ENCODE peak calls at places on chromosome 11, in four cellular contexts. One of them, this sample, is unnamed.

GRCh38 chr11:108278546-108278945 is 55.7 kb downstream of the ATM start:
- DNase-seq in activated CD8-positive, alpha-beta memory T cell treated with anti-CD3 and anti-CD28 coated beads for 1 hour: no peak
- DNase-seq in activated naive CD8-positive, alpha-beta T cell treated with anti-CD3 and anti-CD28 coated beads, Interleukin-2, amount 50 U/mL, for 16 hours: no peak
- DNase-seq in H1: no peak
- DNase-seq in this sample: no peak

GRCh38 chr11:7347611-7348431 is 96.1 kb downstream of the SYT9 start:
- DNase-seq in activated naive CD8-positive, alpha-beta T cell treated with anti-CD3 and anti-CD28 coated beads, Interleukin-2, amount 50 U/mL, for 16 hours: no peak
- DNase-seq in H1: no peak
- DNase-seq in activated CD8-positive, alpha-beta memory T cell treated with anti-CD3 and anti-CD28 coated beads for 1 hour: no peak
- DNase-seq in this sample: no peak

GRCh38 chr11:69640995-69641581 is at the start of gene CCND1:
- DNase-seq in activated naive CD8-positive, alpha-beta T cell treated with anti-CD3 and anti-CD28 coated beads, Interleukin-2, amount 50 U/mL, for 16 hours: no peak
- DNase-seq in activated CD8-positive, alpha-beta memory T cell treated with anti-CD3 and anti-CD28 coated beads for 1 hour: no peak
- DNase-seq in H1: peak
- DNase-seq in this sample: peak

GRCh38 chr11:128686745-128687177 is 7.1 kb upstream of the FLI1 start:
- DNase-seq in activated CD8-positive, alpha-beta memory T cell treated with anti-CD3 and anti-CD28 coated beads for 1 hour: no peak
- DNase-seq in H1: peak
- DNase-seq in activated naive CD8-positive, alpha-beta T cell treated with anti-CD3 and anti-CD28 coated beads, Interleukin-2, amount 50 U/mL, for 16 hours: peak
- DNase-seq in this sample: no peak

GRCh38 chr11:71300187-71300586 is 47.8 kb upstream of the SHANK2 start:
- DNase-seq in activated naive CD8-positive, alpha-beta T cell treated with anti-CD3 and anti-CD28 coated beads, Interleukin-2, amount 50 U/mL, for 16 hours: no peak
- DNase-seq in H1: no peak
- DNase-seq in activated CD8-positive, alpha-beta memory T cell treated with anti-CD3 and anti-CD28 coated beads for 1 hour: no peak
- DNase-seq in this sample: no peak

GRCh38 chr11:72970557-72971118 is 156.4 kb downstream of the ATG16L2 start:
- DNase-seq in activated CD8-positive, alpha-beta memory T cell treated with anti-CD3 and anti-CD28 coated beads for 1 hour: no peak
- DNase-seq in H1: no peak
- DNase-seq in activated naive CD8-positive, alpha-beta T cell treated with anti-CD3 and anti-CD28 coated beads, Interleukin-2, amount 50 U/mL, for 16 hours: no peak
- DNase-seq in this sample: no peak

GRCh38 chr11:112366777-112367176 is 106.1 kb upstream of the PLET1 start:
- DNase-seq in activated CD8-positive, alpha-beta memory T cell treated with anti-CD3 and anti-CD28 coated beads for 1 hour: no peak
- DNase-seq in H1: no peak
- DNase-seq in activated naive CD8-positive, alpha-beta T cell treated with anti-CD3 and anti-CD28 coated beads, Interleukin-2, amount 50 U/mL, for 16 hours: no peak
- DNase-seq in this sample: no peak

GRCh38 chr11:130379276-130379675 is 49.1 kb downstream of the ADAMTS8 start:
- DNase-seq in activated CD8-positive, alpha-beta memory T cell treated with anti-CD3 and anti-CD28 coated beads for 1 hour: no peak
- DNase-seq in H1: no peak
- DNase-seq in activated naive CD8-positive, alpha-beta T cell treated with anti-CD3 and anti-CD28 coated beads, Interleukin-2, amount 50 U/mL, for 16 hours: no peak
- DNase-seq in this sample: no peak

GRCh38 chr11:73087730-73088129 is 54.4 kb downstream of the FCHSD2 start:
- DNase-seq in activated CD8-positive, alpha-beta memory T cell treated with anti-CD3 and anti-CD28 coated beads for 1 hour: no peak
- DNase-seq in H1: no peak
- DNase-seq in activated naive CD8-positive, alpha-beta T cell treated with anti-CD3 and anti-CD28 coated beads, Interleukin-2, amount 50 U/mL, for 16 hours: no peak
- DNase-seq in this sample: no peak

GRCh38 chr11:77183421-77183984 is 55.5 kb downstream of the MYO7A start:
- DNase-seq in activated naive CD8-positive, alpha-beta T cell treated with anti-CD3 and anti-CD28 coated beads, Interleukin-2, amount 50 U/mL, for 16 hours: no peak
- DNase-seq in activated CD8-positive, alpha-beta memory T cell treated with anti-CD3 and anti-CD28 coated beads for 1 hour: no peak
- DNase-seq in H1: no peak
- DNase-seq in this sample: no peak

GRCh38 chr11:9613118-9613829 is 39.8 kb downstream of the WEE1 start:
- DNase-seq in activated CD8-positive, alpha-beta memory T cell treated with anti-CD3 and anti-CD28 coated beads for 1 hour: peak
- DNase-seq in activated naive CD8-positive, alpha-beta T cell treated with anti-CD3 and anti-CD28 coated beads, Interleukin-2, amount 50 U/mL, for 16 hours: peak
- DNase-seq in H1: peak
- DNase-seq in this sample: peak

GRCh38 chr11:70467196-70468085 is 69.1 kb downstream of the CTTN start:
- DNase-seq in H1: peak
- DNase-seq in activated CD8-positive, alpha-beta memory T cell treated with anti-CD3 and anti-CD28 coated beads for 1 hour: no peak
- DNase-seq in activated naive CD8-positive, alpha-beta T cell treated with anti-CD3 and anti-CD28 coated beads, Interleukin-2, amount 50 U/mL, for 16 hours: no peak
- DNase-seq in this sample: peak

GRCh38 chr11:112023104-112023503 is 2.1 kb upstream of the DLAT start:
- DNase-seq in H1: no peak
- DNase-seq in activated CD8-positive, alpha-beta memory T cell treated with anti-CD3 and anti-CD28 coated beads for 1 hour: no peak
- DNase-seq in activated naive CD8-positive, alpha-beta T cell treated with anti-CD3 and anti-CD28 coated beads, Interleukin-2, amount 50 U/mL, for 16 hours: no peak
- DNase-seq in this sample: no peak

GRCh38 chr11:62169935-62170334 is 20.1 kb upstream of the SCGB1D1 start:
- DNase-seq in activated naive CD8-positive, alpha-beta T cell treated with anti-CD3 and anti-CD28 coated beads, Interleukin-2, amount 50 U/mL, for 16 hours: no peak
- DNase-seq in H1: no peak
- DNase-seq in activated CD8-positive, alpha-beta memory T cell treated with anti-CD3 and anti-CD28 coated beads for 1 hour: no peak
- DNase-seq in this sample: no peak

GRCh38 chr11:116371146-116371545 is 401.6 kb downstream of the BUD13 start:
- DNase-seq in activated CD8-positive, alpha-beta memory T cell treated with anti-CD3 and anti-CD28 coated beads for 1 hour: no peak
- DNase-seq in H1: no peak
- DNase-seq in activated naive CD8-positive, alpha-beta T cell treated with anti-CD3 and anti-CD28 coated beads, Interleukin-2, amount 50 U/mL, for 16 hours: no peak
- DNase-seq in this sample: no peak

GRCh38 chr11:121514401-121514981 is 61.7 kb upstream of the SORL1-AS1 start:
- DNase-seq in H1: no peak
- DNase-seq in activated CD8-positive, alpha-beta memory T cell treated with anti-CD3 and anti-CD28 coated beads for 1 hour: no peak
- DNase-seq in activated naive CD8-positive, alpha-beta T cell treated with anti-CD3 and anti-CD28 coated beads, Interleukin-2, amount 50 U/mL, for 16 hours: no peak
- DNase-seq in this sample: no peak

GRCh38 chr11:45021692-45022130 is 71.0 kb upstream of the TP53I11 start:
- DNase-seq in activated CD8-positive, alpha-beta memory T cell treated with anti-CD3 and anti-CD28 coated beads for 1 hour: no peak
- DNase-seq in activated naive CD8-positive, alpha-beta T cell treated with anti-CD3 and anti-CD28 coated beads, Interleukin-2, amount 50 U/mL, for 16 hours: no peak
- DNase-seq in H1: peak
- DNase-seq in this sample: peak

GRCh38 chr11:2747236-2748015 is 47.6 kb upstream of the KCNQ1OT1 start:
- DNase-seq in H1: no peak
- DNase-seq in activated naive CD8-positive, alpha-beta T cell treated with anti-CD3 and anti-CD28 coated beads, Interleukin-2, amount 50 U/mL, for 16 hours: no peak
- DNase-seq in activated CD8-positive, alpha-beta memory T cell treated with anti-CD3 and anti-CD28 coated beads for 1 hour: no peak
- DNase-seq in this sample: no peak

GRCh38 chr11:98411777-98412176 is 609.0 kb upstream of the CNTN5 start:
- DNase-seq in activated CD8-positive, alpha-beta memory T cell treated with anti-CD3 and anti-CD28 coated beads for 1 hour: no peak
- DNase-seq in activated naive CD8-positive, alpha-beta T cell treated with anti-CD3 and anti-CD28 coated beads, Interleukin-2, amount 50 U/mL, for 16 hours: no peak
- DNase-seq in H1: no peak
- DNase-seq in this sample: no peak

GRCh38 chr11:114774599-114775365 is 96.5 kb downstream of the NXPE2 start:
- DNase-seq in H1: peak
- DNase-seq in activated CD8-positive, alpha-beta memory T cell treated with anti-CD3 and anti-CD28 coated beads for 1 hour: no peak
- DNase-seq in activated naive CD8-positive, alpha-beta T cell treated with anti-CD3 and anti-CD28 coated beads, Interleukin-2, amount 50 U/mL, for 16 hours: no peak
- DNase-seq in this sample: no peak